ENCODE peak calls at places on chromosomes 6 and 20, in five cellular contexts. E is activated CD8-positive, alpha-beta T cell treated with anti-CD3 and anti-CD28 coated beads for 36 hours; B is fibroblast of lung; D is fibroblast of mammary gland; M is suprapubic skin. Q is an unnamed sample.

GRCh38 chr6:12459945-12460800 is 170.0 kb downstream of the EDN1 start:
- DNase-seq in E (no peak), B (no peak), D (no peak), M (no peak), Q (no peak)

GRCh38 chr6:152380993-152381898 is 255.9 kb downstream of the SYNE1 start:
- DNase-seq in E (no peak), B (peak), D (peak), M (peak), Q (no peak)

GRCh38 chr6:68915591-68915990 is 280.5 kb downstream of the ADGRB3 start:
- DNase-seq in E (no peak), B (no peak), D (no peak), M (no peak), Q (no peak)

GRCh38 chr6:134642217-134642616 is 307.7 kb downstream of the ALDH8A1 start:
- DNase-seq in E (no peak), B (no peak), D (peak), M (no peak), Q (no peak)

GRCh38 chr6:3355358-3356055 is 96.8 kb downstream of the PSMG4 start:
- DNase-seq in E (no peak), B (no peak), D (no peak), M (no peak), Q (no peak)

GRCh38 chr6:68741501-68742343 is 106.6 kb downstream of the ADGRB3 start:
- DNase-seq in E (no peak), B (peak), D (no peak), M (no peak), Q (no peak)

GRCh38 chr20:50593005-50593335 is 82.8 kb downstream of the PTPN1 start:
- DNase-seq in E (no peak), B (no peak), D (no peak), M (no peak), Q (no peak)

GRCh38 chr6:37175332-37176267 is 5.6 kb downstream of the PIM1 start:
- DNase-seq in E (peak), B (no peak), D (peak), M (no peak), Q (peak)

GRCh38 chr6:19986691-19987438 is 149.7 kb downstream of the ID4 start:
- DNase-seq in E (no peak), B (no peak), D (no peak), M (no peak), Q (no peak)

GRCh38 chr20:63690898-63691710 is 5.3 kb upstream of the TNFRSF6B start:
- DNase-seq in E (no peak), B (no peak), D (no peak), M (peak), Q (no peak)

GRCh38 chr20:63691711-63692435 is 4.6 kb upstream of the TNFRSF6B start:
- DNase-seq in E (no peak), B (no peak), D (no peak), M (peak), Q (no peak)

GRCh38 chr20:63693975-63694595 is 2.4 kb upstream of the TNFRSF6B start:
- DNase-seq in E (no peak), B (no peak), D (no peak), M (peak), Q (no peak)

GRCh38 chr20:63693079-63693974 is 3.1 kb upstream of the TNFRSF6B start:
- DNase-seq in E (no peak), B (no peak), D (no peak), M (peak), Q (no peak)

DNA sequence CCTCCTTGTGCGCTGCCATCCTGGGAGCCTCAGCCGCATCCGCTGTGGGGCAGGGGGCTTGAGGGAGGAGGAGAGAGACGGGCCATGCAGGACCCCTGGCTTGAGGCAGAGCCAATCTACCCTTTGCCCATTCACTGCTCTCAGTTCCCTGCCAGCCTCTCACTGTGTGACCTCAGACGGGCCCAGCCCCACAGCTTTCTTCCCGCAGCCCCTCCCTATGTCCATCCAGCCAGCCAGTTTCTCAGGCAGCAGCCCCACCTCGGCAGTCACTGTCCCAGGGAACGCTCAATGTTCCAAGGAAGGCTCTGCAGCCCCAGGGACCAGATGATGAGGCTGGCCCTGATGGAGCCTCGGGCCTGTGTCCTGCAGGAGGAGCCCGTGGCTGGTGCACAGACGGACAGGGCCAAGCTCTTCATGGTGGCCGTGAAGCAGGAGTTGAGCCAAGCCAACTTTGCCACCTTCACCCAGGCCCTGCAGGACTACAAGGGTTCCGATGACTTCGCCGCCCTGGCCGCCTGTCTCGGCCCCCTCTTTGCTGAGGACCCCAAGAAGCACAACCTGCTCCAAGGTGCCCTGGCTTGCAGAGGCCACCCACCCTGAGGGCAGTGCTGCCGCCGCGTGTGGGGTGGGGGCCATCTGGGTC is 3.9 kb upstream of the TNFRSF6B start:
- DNase-seq in E (no peak), B (no peak), D (no peak), M (peak), Q (no peak)
- TF ChIP-seq CTCF in E (no peak), B (peak), D (no peak), M (no peak), Q (no peak)

GRCh38 chr20:61350500-61351250 is 98.6 kb downstream of the CDH4 start:
- DNase-seq in E (no peak), B (no peak), D (no peak), M (no peak), Q (no peak)
- TF ChIP-seq CTCF in E (no peak), B (no peak), D (no peak), M (no peak), Q (no peak)

DNA sequence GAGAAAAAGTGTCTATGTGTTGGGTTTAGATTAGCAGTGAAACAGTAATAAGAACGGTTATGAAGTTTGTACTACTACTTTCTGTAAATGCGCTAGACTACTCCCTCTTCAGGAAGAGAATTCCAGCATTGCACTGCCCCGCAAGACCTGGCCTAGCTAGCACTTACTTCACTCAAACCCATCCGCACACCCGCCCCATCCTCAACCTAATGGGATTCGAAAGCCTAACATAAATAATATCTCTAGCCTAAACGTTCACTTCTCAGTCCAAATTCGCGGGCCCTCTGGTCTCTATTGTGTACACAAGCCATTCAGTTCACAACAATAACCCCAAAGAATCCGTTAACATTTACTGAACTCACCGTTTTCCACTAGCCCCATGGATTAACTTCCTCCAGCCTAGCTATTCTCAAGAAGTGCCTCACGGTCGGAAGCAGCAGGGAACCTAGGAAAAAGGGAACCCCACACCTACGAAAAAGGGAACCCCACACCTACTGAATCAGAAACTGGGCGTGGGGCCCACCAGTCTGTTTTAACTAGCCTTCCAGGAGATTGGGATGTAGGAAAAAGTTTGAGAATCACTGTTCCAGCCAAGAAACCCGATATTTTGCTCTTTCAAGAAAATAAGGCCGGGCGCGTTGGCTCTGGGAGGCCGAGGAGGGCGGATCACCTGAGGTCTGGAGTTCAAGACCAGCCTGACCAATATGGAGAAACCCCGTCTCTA is 45.4 kb upstream of the BTN3A2 start:
- DNase-seq in E (no peak), B (no peak), D (no peak), M (no peak), Q (no peak)
- TF ChIP-seq CTCF in E (no peak), B (peak), D (no peak), M (no peak), Q (no peak)

DNA sequence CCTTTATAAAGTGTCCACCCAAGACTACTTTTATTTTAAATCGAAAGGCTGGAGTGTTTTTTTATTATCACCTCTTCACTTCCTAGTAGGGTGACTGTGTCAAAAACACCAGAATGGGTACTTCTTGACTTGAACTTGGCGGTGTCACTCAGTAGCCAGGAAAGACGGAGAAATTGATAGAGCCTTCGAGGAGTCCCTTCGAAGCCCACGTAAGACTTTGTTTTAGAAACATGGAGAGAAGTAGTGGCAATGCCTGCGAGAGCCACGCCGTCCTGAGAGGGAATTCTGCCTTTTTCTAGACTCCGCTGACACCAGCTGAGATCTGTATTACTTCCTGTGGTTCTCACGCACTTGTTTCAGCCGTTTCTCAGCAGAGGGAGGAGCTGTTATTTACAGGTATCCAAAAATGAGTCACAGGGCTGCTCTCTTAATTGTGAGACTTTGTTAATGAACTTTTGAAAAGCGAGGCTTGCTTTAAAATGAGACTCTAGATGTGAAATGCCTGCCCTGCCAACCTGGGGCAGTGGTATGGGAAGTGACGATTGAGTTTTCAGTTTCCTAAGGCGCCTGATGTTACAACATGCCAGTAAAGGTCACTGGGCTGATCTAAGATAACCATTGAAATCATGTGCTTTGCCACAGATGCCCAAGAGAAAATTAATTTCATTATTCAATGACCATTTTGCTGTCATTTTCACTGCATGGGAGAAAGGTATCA is 852 bp downstream of the STX11 start:
- DNase-seq in E (peak), B (no peak), D (no peak), M (no peak), Q (peak)
- TF ChIP-seq CTCF in E (peak), B (no peak), D (no peak), M (no peak), Q (no peak)

GRCh38 chr6:6586671-6587526 is 1.6 kb upstream of the LY86 start:
- DNase-seq in E (no peak), B (no peak), D (no peak), M (no peak), Q (peak)

GRCh38 chr6:6584310-6585002 is 4.1 kb upstream of the LY86 start:
- DNase-seq in E (no peak), B (no peak), D (no peak), M (no peak), Q (no peak)

GRCh38 chr6:6583836-6584235 is 4.7 kb upstream of the LY86 start:
- DNase-seq in E (peak), B (no peak), D (no peak), M (no peak), Q (no peak)

GRCh38 chr6:6586167-6586566 is 2.4 kb upstream of the LY86 start:
- DNase-seq in E (no peak), B (no peak), D (no peak), M (no peak), Q (no peak)

GRCh38 chr6:6585003-6585311 is 3.6 kb upstream of the LY86 start:
- DNase-seq in E (no peak), B (no peak), D (no peak), M (no peak), Q (no peak)
- TF ChIP-seq CTCF in E (no peak), B (no peak), D (no peak), M (no peak), Q (no peak)

Q was measured in GM10248.